ENCODE peak calls at places on chromosomes 4 and X, in four cellular contexts. A, B, T and K are unnamed samples.

GRCh38 chr4:24067781-24068193 is 177.9 kb upstream of the PPARGC1A start:
- DNase-seq in B (no peak), A (no peak), T (peak), K (no peak)

GRCh38 chrX:71253253-71254091 is 468 bp downstream of the ZMYM3 start:
- DNase-seq in T (peak), A (peak), B (no peak), K (peak)

GRCh38 chr4:163109967-163110366 is 56.7 kb downstream of the NAF1 start:
- DNase-seq in T (no peak), B (no peak), A (no peak), K (no peak)

GRCh38 chr4:42464550-42465124 is 67.3 kb downstream of the SHISA3 start:
- DNase-seq in A (no peak), B (no peak), T (no peak), K (no peak)

GRCh38 chr4:116599859-116600258 is 485.5 kb downstream of the TRAM1L1 start:
- DNase-seq in B (no peak), T (no peak), A (no peak), K (peak)

GRCh38 chrX:71053217-71053621 is 14.9 kb downstream of the SNX12 start:
- DNase-seq in A (peak), T (no peak), B (no peak), K (no peak)

GRCh38 chr4:176774852-176775251 is 17.9 kb downstream of the VEGFC start:
- DNase-seq in B (no peak), A (no peak), T (no peak), K (no peak)

GRCh38 chr4:10130190-10130888 is 13.7 kb upstream of the WDR1 start:
- DNase-seq in B (no peak), T (no peak), A (no peak), K (no peak)

GRCh38 chr4:2934077-2934812 is 29.0 kb downstream of the NOP14 start:
- DNase-seq in T (peak), B (peak), A (peak), K (peak)

GRCh38 chr4:96164814-96165351 is 325.0 kb downstream of the PDHA2 start:
- DNase-seq in B (no peak), A (no peak), T (peak), K (no peak)

GRCh38 chr4:535924-536281 is 36.9 kb downstream of the PIGG start:
- DNase-seq in T (no peak), A (no peak), B (no peak), K (no peak)

GRCh38 chrX:85391879-85392238 is 12.4 kb upstream of the POF1B start:
- DNase-seq in A (no peak), T (no peak), B (no peak), K (no peak)

GRCh38 chrX:14027511-14028019 is 2.1 kb downstream of the GEMIN8 start:
- DNase-seq in A (peak), B (no peak), T (peak), K (no peak)

GRCh38 chr4:150960818-150961217 is 54.3 kb downstream of the LRBA start:
- DNase-seq in A (peak), B (peak), T (peak), K (no peak)

GRCh38 chr4:156390599-156391296 is 437.1 kb upstream of the CTSO start:
- DNase-seq in B (no peak), A (no peak), T (peak), K (no peak)

GRCh38 chrX:20718592-20718991 is 451.9 kb upstream of the RPS6KA3 start:
- DNase-seq in A (no peak), B (no peak), T (no peak), K (no peak)

GRCh38 chrX:36218801-36219200 is 299.3 kb downstream of the CFAP47 start:
- DNase-seq in A (no peak), T (no peak), B (no peak), K (no peak)

GRCh38 chr4:113162089-113162488 is 112.6 kb downstream of the ANK2 start:
- DNase-seq in T (peak), A (no peak), B (no peak), K (no peak)

GRCh38 chr4:57544811-57545654 is 434.8 kb upstream of the IGFBP7 start:
- DNase-seq in T (no peak), A (no peak), B (no peak), K (no peak)

GRCh38 chr4:158722291-158722916 is 792 bp downstream of the PPID start:
- DNase-seq in A (peak), B (no peak), T (peak), K (no peak)

GRCh38 chrX:133668225-133668931 is 253.1 kb upstream of the GPC4 start:
- DNase-seq in A (no peak), B (no peak), T (no peak), K (no peak)

GRCh38 chr4:139918994-139919393 is 235.0 kb downstream of the MAML3 start:
- DNase-seq in B (no peak), T (no peak), A (no peak), K (no peak)

GRCh38 chr4:156763511-156763910 is 208.1 kb downstream of the PDGFC start:
- DNase-seq in B (no peak), A (no peak), T (no peak), K (no peak)

GRCh38 chr4:24477919-24478318 is 106.4 kb downstream of the DHX15 start:
- DNase-seq in A (no peak), T (peak), B (no peak), K (no peak)

GRCh38 chrX:27565992-27566391 is 24.2 kb upstream of the DCAF8L2 start:
- DNase-seq in B (no peak), A (no peak), T (no peak), K (no peak)

GRCh38 chrX:77668391-77669237 is 117.4 kb downstream of the ATRX start:
- DNase-seq in T (peak), A (peak), B (no peak), K (no peak)